ENCODE peak calls at places on chromosomes 6 and 20, in seven cellular contexts. M is body of pancreas, Q is uterus, R is neural progenitor cell, P is heart right ventricle, D is GM12865, A is mammary epithelial cell. L is an unnamed sample.

GRCh38 chr20:44917399-44917798 is 7.5 kb downstream of the PABPC1L start:
- DNase-seq in M (no peak), P (no peak), R (no peak), D (no peak), A (no peak), Q (no peak), L (no peak)

GRCh38 chr20:33862709-33863403 is 51.7 kb downstream of the CHMP4B start:
- DNase-seq in D (peak), Q (peak), M (peak), A (no peak), P (peak), R (peak), L (peak)

GRCh38 chr6:35258858-35259193 is 709 bp upstream of the ZNF76 start:
- DNase-seq in M (no peak), Q (no peak), A (no peak), D (no peak), P (peak), R (no peak), L (no peak)

GRCh38 chr20:5191829-5192569 is 65.2 kb downstream of the CDS2 start:
- DNase-seq in R (peak), D (peak), M (peak), Q (peak), A (peak), P (peak), L (peak)

GRCh38 chr20:48932375-48932941 is 10.9 kb downstream of the ARFGEF2 start:
- DNase-seq in R (no peak), P (no peak), Q (no peak), D (no peak), A (peak), M (no peak), L (no peak)

GRCh38 chr6:132289761-132290160 is 111.5 kb downstream of the MOXD1 start:
- DNase-seq in M (no peak), P (no peak), A (no peak), R (no peak), D (no peak), Q (no peak), L (peak)

GRCh38 chr6:139943391-139943790 is 568.9 kb upstream of the CITED2 start:
- DNase-seq in P (no peak), A (peak), D (no peak), Q (no peak), M (no peak), R (no peak), L (no peak)

GRCh38 chr20:36391955-36392354 is 85.8 kb downstream of the DLGAP4 start:
- DNase-seq in M (no peak), R (no peak), D (no peak), A (no peak), Q (no peak), P (no peak), L (no peak)

GRCh38 chr6:2197177-2197671 is 48.2 kb downstream of the GMDS start:
- DNase-seq in M (no peak), Q (peak), R (no peak), P (peak), D (no peak), A (peak), L (no peak)

GRCh38 chr6:170097505-170098427 is 193.1 kb downstream of the DLL1 start:
- DNase-seq in M (peak), Q (peak), D (no peak), A (no peak), R (no peak), P (peak), L (no peak)

GRCh38 chr6:19438566-19439353 is 398.4 kb upstream of the ID4 start:
- DNase-seq in R (no peak), M (no peak), Q (no peak), D (no peak), P (no peak), A (no peak), L (no peak)
- TF ChIP-seq CTCF in R (no peak), M (no peak), Q (no peak), D (no peak), P (no peak), A (no peak), L (no peak)

DNA sequence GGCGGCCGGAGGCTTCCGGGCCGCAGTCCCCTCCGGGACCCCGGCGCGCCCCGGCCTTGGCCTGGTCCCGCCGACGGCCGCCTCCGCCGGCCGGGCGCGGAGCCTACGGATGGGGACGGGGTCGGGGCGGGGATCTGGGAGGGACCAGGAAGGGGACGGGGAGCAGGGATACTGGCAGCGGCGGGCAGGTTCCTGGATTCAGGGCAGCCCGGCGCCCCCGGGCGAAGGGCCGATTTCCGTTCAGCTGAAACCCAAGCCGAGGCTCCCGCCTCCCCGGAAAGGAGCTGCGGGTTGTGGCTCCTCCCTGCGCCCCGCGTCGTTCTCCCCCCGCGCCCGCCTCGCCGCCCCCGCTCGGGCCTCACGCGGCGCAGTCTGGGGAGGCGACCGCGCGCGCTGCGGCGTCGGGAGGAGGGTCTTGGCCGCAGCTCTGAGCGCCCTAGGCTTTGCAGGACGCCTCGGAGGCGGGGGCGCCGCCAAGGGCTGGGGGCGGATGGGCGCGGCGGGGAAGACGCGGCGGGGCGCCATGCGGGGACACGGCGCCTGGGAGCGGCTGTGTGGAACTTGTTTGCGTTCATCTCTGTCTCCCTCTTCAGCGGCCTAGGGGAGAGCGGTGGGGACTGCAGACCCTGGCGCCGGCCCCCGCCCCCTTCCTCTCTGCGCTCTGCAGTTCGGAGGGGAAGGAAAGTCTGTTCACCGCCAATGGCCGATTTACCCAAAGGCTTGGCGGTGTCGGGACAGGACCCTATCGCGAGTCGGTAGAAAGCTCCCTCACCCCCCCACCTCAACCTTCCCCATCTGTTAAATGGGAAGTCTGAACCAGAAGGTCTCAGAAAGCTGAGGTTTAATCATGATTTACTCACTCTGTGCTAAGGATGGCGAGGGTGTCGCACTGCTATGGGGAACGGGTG is 22.7 kb upstream of the TMEM181 start:
- DNase-seq in Q (no peak), A (peak), M (peak), D (no peak), P (no peak), R (peak), L (peak)
- H3K4me3 ChIP-seq in Q (peak), A (no peak), M (peak), D (no peak), P (peak), R (peak), L (peak)

GRCh38 chr20:59985864-59986263 is 27.6 kb downstream of the CDH26 start:
- DNase-seq in M (no peak), R (no peak), A (no peak), Q (no peak), D (no peak), P (no peak), L (peak)
- TF ChIP-seq CTCF in M (no peak), R (peak), A (no peak), Q (no peak), D (peak), P (no peak), L (peak)

DNA sequence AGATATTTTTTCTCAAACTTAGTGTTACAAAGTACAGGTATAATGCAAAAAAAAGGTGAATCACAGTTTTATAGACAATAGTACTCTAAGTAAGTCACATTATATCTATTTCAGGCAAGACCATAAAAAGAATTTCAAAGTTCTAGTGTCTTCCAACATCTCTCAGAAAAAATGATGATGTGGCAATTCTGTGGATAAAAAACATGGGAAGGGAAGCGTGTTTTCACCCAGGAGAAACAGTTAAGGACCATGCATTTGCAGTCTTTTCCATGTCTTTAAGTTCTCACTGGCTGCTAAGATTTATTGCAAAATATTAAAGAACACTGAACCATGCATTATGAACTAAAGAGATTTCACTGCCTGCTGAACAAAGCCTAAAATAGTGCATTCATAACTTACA is 1.8 kb downstream of the SSR1 start:
- DNase-seq in M (no peak), R (no peak), D (no peak), A (no peak), Q (no peak), P (no peak), L (no peak)
- H3K4me3 ChIP-seq in M (no peak), R (peak), D (peak), A (peak), Q (no peak), P (peak), L (no peak)

GRCh38 chr6:95133578-95133977 is 443.8 kb upstream of the MANEA start:
- DNase-seq in M (no peak), A (peak), P (no peak), Q (no peak), D (peak), R (peak), L (peak)
- TF ChIP-seq CTCF in M (no peak), A (peak), P (no peak), Q (no peak), D (no peak), R (peak), L (peak)

GRCh38 chr20:20370087-20370575 is 2.2 kb downstream of the INSM1 start:
- DNase-seq in P (no peak), D (no peak), R (no peak), M (no peak), Q (no peak), A (no peak), L (no peak)

GRCh38 chr20:20371133-20371532 is 3.2 kb downstream of the INSM1 start:
- DNase-seq in D (no peak), M (no peak), Q (no peak), A (no peak), P (no peak), R (peak), L (no peak)

GRCh38 chr20:20367681-20368413 is at the start of gene INSM1:
- DNase-seq in A (no peak), P (no peak), M (no peak), D (no peak), Q (no peak), R (peak), L (peak)

GRCh38 chr20:20368414-20369352 is 779 bp downstream of the INSM1 start:
- DNase-seq in R (peak), Q (no peak), P (no peak), D (no peak), M (no peak), A (peak), L (peak)

DNA sequence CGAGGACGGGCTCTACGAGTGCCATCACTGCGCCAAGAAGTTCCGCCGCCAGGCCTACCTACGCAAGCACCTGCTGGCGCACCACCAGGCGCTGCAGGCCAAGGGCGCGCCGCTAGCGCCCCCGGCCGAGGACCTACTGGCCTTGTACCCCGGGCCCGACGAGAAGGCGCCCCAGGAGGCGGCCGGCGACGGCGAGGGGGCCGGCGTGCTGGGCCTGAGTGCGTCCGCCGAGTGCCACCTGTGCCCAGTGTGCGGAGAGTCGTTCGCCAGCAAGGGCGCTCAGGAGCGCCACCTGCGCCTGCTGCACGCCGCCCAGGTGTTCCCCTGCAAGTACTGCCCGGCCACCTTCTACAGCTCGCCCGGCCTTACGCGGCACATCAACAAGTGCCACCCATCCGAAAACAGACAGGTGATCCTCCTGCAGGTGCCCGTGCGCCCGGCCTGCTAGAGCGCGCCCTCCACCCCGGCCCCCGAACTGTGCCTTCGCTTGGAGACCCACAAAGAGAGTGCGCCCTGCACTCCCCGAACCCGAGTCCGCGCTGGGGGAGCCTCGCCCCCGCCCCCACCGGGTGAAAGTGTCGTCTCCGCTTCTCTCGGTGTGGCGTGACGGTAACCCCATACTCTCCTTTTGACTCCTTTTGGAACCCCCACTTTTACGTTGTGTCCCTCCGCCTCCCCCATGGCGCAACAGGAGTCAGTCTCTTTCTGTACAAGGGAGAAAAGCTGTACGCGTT is 1.6 kb downstream of the INSM1 start:
- DNase-seq in M (no peak), P (no peak), R (peak), Q (no peak), D (peak), A (peak), L (peak)
- H3K4me3 ChIP-seq in M (no peak), P (peak), R (peak), Q (no peak), D (no peak), A (no peak), L (peak)

DNA sequence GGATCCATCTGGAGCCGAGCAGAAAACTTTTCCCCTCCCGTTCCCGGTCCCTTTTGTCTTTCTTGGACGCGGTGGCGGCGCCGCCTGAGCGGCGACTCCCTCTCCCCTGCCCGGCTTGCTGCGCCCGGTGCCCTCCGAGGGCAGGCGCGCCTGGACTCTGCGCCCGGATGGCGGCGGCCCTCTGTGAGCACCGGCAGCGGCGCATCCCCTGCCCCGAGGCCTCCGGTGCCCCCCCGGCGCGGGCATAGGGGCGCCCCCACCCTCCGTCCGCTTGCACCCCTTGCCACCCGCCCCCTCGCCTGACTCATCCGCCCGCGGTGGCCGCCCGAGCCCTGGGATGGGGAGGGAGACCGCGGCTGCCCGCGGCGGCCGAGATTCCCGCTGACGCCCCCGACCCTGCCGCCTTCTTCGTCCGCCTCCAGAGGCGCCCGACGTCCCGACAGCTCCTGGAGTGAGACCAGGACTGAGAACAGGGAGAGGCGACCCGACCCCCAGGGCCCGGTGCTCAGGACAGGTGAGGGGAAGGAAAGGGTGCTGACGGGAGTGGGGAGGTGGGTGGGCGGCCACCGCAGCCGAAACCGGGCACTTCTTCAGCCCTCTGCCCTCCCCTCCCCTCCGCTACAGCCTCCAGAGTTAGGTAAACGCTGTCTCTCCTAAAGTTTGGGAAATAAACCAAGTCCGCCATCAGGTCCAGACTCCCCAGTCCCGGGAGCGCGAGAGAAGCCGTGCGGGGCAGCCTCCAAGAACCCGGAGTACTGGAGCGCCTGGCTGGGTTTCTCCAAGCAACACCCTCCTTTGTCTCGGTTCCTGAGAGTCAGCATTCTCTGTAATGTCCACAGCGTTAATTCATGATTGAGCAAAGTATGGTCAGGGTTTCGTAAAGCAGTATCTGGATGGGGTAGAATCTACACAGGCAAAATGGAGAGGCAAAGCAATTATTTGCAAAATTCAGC is at the start of gene TMEM200A:
- DNase-seq in M (peak), R (peak), P (no peak), D (no peak), Q (peak), A (peak), L (peak)
- TF ChIP-seq CTCF in M (no peak), R (peak), P (no peak), D (no peak), Q (no peak), A (peak), L (peak)

GRCh38 chr6:24949020-24949569 is 13.3 kb upstream of the RIPOR2 start:
- DNase-seq in P (no peak), A (no peak), R (no peak), Q (no peak), M (no peak), D (peak), L (no peak)

GRCh38 chr6:24947636-24948035 is 11.9 kb upstream of the RIPOR2 start:
- DNase-seq in R (no peak), M (no peak), P (no peak), A (no peak), D (no peak), Q (no peak), L (no peak)

GRCh38 chr6:24950210-24950941 is 14.6 kb upstream of the RIPOR2 start:
- DNase-seq in R (no peak), D (no peak), Q (no peak), A (no peak), M (no peak), P (no peak), L (no peak)

GRCh38 chr6:24951831-24952299 is 16.1 kb upstream of the RIPOR2 start:
- DNase-seq in Q (no peak), P (no peak), D (peak), A (no peak), R (no peak), M (no peak), L (no peak)
- H3K4me3 ChIP-seq in Q (no peak), P (peak), D (no peak), A (no peak), R (no peak), M (no peak), L (no peak)

L was measured in WERI-Rb-1.